ENCODE peak calls at places on chromosomes 11 and 22, in six cellular contexts. D is heart left ventricle, A is neural crest cell, V is nephron progenitor cell, Q is endothelial cell, P is ascending aorta. W is an unnamed sample.

GRCh38 chr11:128725630-128726461 is 32.0 kb downstream of the FLI1 start:
- DNase-seq in D (no peak), A (no peak), V (peak), Q (no peak), P (no peak), W (no peak)

GRCh38 chr11:61120865-61121831 is 18.9 kb downstream of the CD5 start:
- DNase-seq in D (no peak), A (no peak), V (no peak), Q (no peak), P (no peak), W (no peak)

GRCh38 chr11:45336136-45336535 is 50.0 kb upstream of the SYT13 start:
- DNase-seq in D (no peak), A (no peak), V (no peak), Q (no peak), P (no peak), W (no peak)

GRCh38 chr11:120306519-120307242 is 18.4 kb upstream of the TLCD5 start:
- DNase-seq in D (no peak), A (no peak), V (no peak), Q (no peak), P (no peak), W (no peak)

GRCh38 chr11:124762077-124762623 is at the start of gene ESAM:
- DNase-seq in D (peak), A (no peak), V (peak), Q (peak), P (no peak), W (peak)

GRCh38 chr11:76292583-76293188 is 86.4 kb upstream of the WNT11 start:
- DNase-seq in D (no peak), A (no peak), V (no peak), Q (no peak), P (no peak), W (no peak)

GRCh38 chr22:39592104-39593060 is 21.8 kb downstream of the CACNA1I start:
- DNase-seq in D (no peak), A (no peak), V (no peak), Q (no peak), P (no peak), W (no peak)

GRCh38 chr11:63613517-63614135 is 607 bp downstream of the PLAAT3 start:
- DNase-seq in D (peak), A (no peak), V (peak), Q (peak), P (no peak), W (peak)

GRCh38 chr11:93492464-93493251 is 50.5 kb downstream of the SMCO4 start:
- DNase-seq in D (no peak), A (no peak), V (no peak), Q (no peak), P (no peak), W (no peak)

DNA sequence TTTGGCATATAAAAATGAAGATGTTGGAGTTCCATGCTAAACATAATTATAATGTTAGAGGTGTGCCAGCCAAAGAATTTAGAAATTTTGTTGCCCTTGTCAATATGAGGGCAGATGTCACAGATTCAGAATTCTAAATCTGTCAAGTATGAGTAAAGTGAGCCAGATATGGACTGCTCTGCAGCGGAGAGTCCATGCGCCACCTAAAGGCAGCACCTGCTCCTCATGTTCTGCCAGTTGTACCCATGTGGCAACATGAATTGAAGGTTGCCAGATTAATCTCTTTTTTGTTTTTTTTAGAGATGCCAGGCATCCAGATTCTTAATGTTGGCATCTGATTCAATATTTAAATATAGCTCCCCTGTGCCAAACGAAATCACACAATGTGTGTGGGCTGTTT is 678.6 kb upstream of the ANO5 start:
- DNase-seq in D (no peak), A (no peak), V (peak), Q (peak), P (no peak), W (no peak)
- TF ChIP-seq CTCF in D (no peak), A (peak), V (peak), Q (peak), P (no peak), W (no peak)

GRCh38 chr22:35683560-35683959 is 34.1 kb upstream of the APOL5 start:
- DNase-seq in D (no peak), A (no peak), V (no peak), Q (no peak), P (no peak), W (no peak)

GRCh38 chr22:35686298-35686697 is 31.4 kb upstream of the APOL5 start:
- DNase-seq in D (no peak), A (no peak), V (no peak), Q (no peak), P (no peak), W (peak)

GRCh38 chr22:35685731-35686130 is 31.9 kb upstream of the APOL5 start:
- DNase-seq in D (no peak), A (no peak), V (peak), Q (no peak), P (no peak), W (no peak)

GRCh38 chr22:35684732-35685131 is 32.9 kb upstream of the APOL5 start:
- DNase-seq in D (no peak), A (no peak), V (no peak), Q (no peak), P (no peak), W (no peak)

DNA sequence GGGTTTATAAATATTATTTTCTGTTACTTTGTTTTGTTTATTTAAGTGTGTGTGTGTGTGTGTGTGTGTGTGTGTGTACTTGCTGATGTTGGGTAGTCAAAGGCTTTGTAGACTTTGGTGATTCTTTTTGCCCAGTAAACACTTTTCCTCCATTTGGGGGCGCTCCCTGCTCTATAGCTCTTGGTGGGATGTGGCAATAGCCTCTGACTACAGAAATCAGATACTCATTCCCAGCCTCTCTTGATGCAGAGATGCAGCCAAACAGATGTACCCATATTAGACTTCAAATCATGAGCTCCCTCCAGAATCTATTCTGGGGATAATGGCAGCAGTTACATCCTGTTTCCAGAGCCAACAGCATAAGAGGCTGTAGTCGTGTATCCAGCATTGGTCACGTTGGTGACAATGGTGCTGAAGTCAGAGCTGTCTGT is 33.4 kb upstream of the APOL5 start:
- DNase-seq in D (no peak), A (no peak), V (no peak), Q (no peak), P (no peak), W (no peak)
- TF ChIP-seq CTCF in D (no peak), A (no peak), V (no peak), Q (no peak), P (no peak), W (no peak)

GRCh38 chr11:44010789-44011251 is 37.0 kb upstream of the ACCSL start:
- DNase-seq in D (no peak), A (no peak), V (no peak), Q (no peak), P (no peak), W (no peak)
- TF ChIP-seq CTCF in D (no peak), A (no peak), V (no peak), Q (no peak), P (no peak), W (no peak)

GRCh38 chr11:518463-519202 is 11.6 kb upstream of the RNH1 start:
- DNase-seq in D (peak), A (peak), V (peak), Q (peak), P (peak), W (peak)
- TF ChIP-seq CTCF in D (peak), A (peak), V (peak), Q (peak), P (peak), W (peak)

GRCh38 chr11:111170761-111171379 is 74.7 kb upstream of the POU2AF2 start:
- DNase-seq in D (no peak), A (no peak), V (no peak), Q (no peak), P (no peak), W (no peak)

GRCh38 chr11:111167666-111168065 is 77.9 kb upstream of the POU2AF2 start:
- DNase-seq in D (no peak), A (no peak), V (no peak), Q (no peak), P (no peak), W (no peak)

GRCh38 chr11:111176603-111177002 is 68.9 kb upstream of the POU2AF2 start:
- DNase-seq in D (no peak), A (no peak), V (no peak), Q (no peak), P (no peak), W (peak)

GRCh38 chr11:111177037-111177988 is 68.2 kb upstream of the POU2AF2 start:
- DNase-seq in D (no peak), A (no peak), V (no peak), Q (no peak), P (no peak), W (peak)

GRCh38 chr11:111173221-111173620 is 72.3 kb upstream of the POU2AF2 start:
- DNase-seq in D (no peak), A (no peak), V (no peak), Q (no peak), P (no peak), W (no peak)
- TF ChIP-seq CTCF in D (no peak), A (no peak), V (no peak), Q (no peak), P (no peak), W (no peak)

GRCh38 chr22:37591823-37592404 is 12.0 kb upstream of the LGALS2 start:
- DNase-seq in D (no peak), A (no peak), V (no peak), Q (no peak), P (no peak), W (no peak)

GRCh38 chr22:37588540-37589215 is 8.8 kb upstream of the LGALS2 start:
- DNase-seq in D (no peak), A (no peak), V (no peak), Q (no peak), P (no peak), W (no peak)

GRCh38 chr22:37589607-37590006 is 9.7 kb upstream of the LGALS2 start:
- DNase-seq in D (no peak), A (no peak), V (no peak), Q (no peak), P (no peak), W (no peak)

GRCh38 chr22:37599161-37599560 is 9.5 kb upstream of the GGA1 start:
- DNase-seq in D (no peak), A (no peak), V (no peak), Q (no peak), P (no peak), W (no peak)

DNA sequence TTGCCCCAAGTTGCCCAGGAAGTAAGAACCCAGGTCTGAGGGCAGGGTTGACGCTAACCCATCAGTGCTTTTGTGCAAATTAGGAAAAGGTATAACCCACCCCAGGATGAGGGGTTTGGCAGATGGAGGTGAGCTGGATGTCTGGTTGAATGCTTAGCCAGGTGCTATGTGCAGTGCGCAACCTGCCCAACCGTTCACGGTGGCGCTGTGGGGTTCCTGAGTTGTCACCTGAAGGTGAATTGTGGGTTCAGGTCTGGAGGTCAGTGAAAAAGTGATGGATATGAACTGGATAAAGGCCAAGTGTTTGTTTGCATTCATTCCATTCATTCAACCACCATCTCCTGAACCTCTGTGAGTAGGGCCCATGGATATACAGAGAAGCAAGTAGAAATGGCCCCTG is 14.3 kb upstream of the LGALS2 start:
- DNase-seq in D (no peak), A (no peak), V (no peak), Q (no peak), P (no peak), W (no peak)
- TF ChIP-seq CTCF in D (no peak), A (no peak), V (no peak), Q (no peak), P (no peak), W (no peak)

DNA sequence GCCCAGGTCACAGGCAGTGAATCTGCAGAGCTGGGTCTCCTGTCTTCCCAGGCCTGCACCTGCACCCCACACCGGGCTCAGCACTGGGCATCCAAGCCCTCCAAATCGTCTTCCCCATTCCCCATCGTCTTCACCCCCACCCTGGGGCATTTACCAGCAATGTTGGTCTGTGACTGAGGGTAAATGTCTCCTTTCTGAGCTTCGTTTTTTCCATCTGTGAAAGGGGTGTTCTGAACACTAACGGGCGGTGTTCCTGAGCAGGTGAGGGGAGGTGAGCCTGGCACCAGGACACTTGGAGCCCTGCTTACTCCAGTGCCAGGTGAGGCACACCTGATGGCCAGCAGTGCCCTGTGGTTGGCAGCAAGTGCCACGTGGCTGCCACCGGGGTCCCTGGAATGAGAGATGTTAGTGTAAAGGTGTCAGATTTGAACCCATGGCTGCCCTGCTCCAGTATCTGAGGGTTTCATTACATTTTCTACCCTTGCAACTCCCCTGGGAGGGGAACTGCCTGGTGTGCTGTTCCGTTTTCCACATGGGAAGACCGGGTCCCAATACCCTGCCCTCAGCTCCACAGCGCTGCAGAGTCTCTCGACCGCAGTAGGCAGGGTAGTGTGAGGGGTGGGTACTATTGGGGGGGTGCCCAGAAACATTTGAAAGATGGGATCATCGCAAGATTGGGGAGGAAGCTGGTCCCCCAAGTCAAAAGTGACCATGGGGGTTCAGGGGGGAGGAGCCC is 1.9 kb downstream of the CDC42EP1 start:
- DNase-seq in D (no peak), A (no peak), V (no peak), Q (no peak), P (no peak), W (no peak)
- TF ChIP-seq CTCF in D (no peak), A (no peak), V (no peak), Q (peak), P (no peak), W (no peak)

GRCh38 chr11:22670803-22671202 is 4.4 kb downstream of the GAS2 start:
- DNase-seq in D (no peak), A (no peak), V (no peak), Q (no peak), P (no peak), W (peak)
- TF ChIP-seq CTCF in D (peak), A (peak), V (peak), Q (no peak), P (no peak), W (peak)

GRCh38 chr11:134391170-134391569 is 20.9 kb downstream of the B3GAT1 start:
- DNase-seq in D (peak), A (no peak), V (no peak), Q (no peak), P (no peak), W (no peak)
- TF ChIP-seq CTCF in D (no peak), A (no peak), V (no peak), Q (no peak), P (no peak), W (no peak)

W was measured in GM20000.